ENCODE peak calls at places on chromosomes 1 and 21, in four cellular contexts. R, E, A and G are unnamed samples.

GRCh38 chr21:44261675-44262295 is at the start of gene DNMT3L:
- DNase-seq in E (no peak), A (no peak), R (no peak), G (no peak)

GRCh38 chr21:32411366-32412161 is 942 bp upstream of the EVA1C start:
- DNase-seq in E (peak; percentile 82), A (peak; percentile 64), R (no peak), G (no peak)

GRCh38 chr1:84603941-84604830 is 29.9 kb upstream of the CTBS start:
- DNase-seq in R (no peak), A (peak; percentile 98), E (no peak), G (no peak)

GRCh38 chr1:202143768-202144509 is 598 bp downstream of the ARL8A start:
- DNase-seq in E (peak; percentile 45), A (peak; percentile 21), R (peak; percentile 72), G (peak; percentile 63)

GRCh38 chr1:115705085-115706008 is 63.2 kb downstream of the CASQ2 start:
- DNase-seq in E (no peak), R (no peak), A (peak; percentile 22), G (no peak)

GRCh38 chr1:190154744-190155143 is 322.9 kb downstream of the BRINP3 start:
- DNase-seq in A (no peak), E (no peak), R (no peak), G (no peak)

GRCh38 chr1:40877681-40878080 is 15.5 kb upstream of the CITED4 start:
- DNase-seq in A (peak; percentile 97), E (peak; percentile 27), R (no peak), G (no peak)

GRCh38 chr1:9066945-9067807 is 2.3 kb downstream of the SLC2A5 start:
- DNase-seq in A (peak; percentile 95), E (no peak), R (no peak), G (no peak)

GRCh38 chr1:115980998-115981993 is 5.0 kb downstream of the SLC22A15 start:
- DNase-seq in R (peak; percentile 51), A (peak; percentile 47), E (peak; percentile 18), G (no peak)

GRCh38 chr1:245370905-245371581 is 216.3 kb downstream of the KIF26B start:
- DNase-seq in A (no peak), E (no peak), R (no peak), G (no peak)

GRCh38 chr1:41025979-41026819 is 4.7 kb upstream of the SLFNL1 start:
- DNase-seq in R (no peak), E (no peak), A (no peak), G (no peak)

GRCh38 chr21:35738342-35738961 is 321.9 kb downstream of the SETD4 start:
- DNase-seq in A (peak; percentile 18), R (no peak), E (no peak), G (no peak)

GRCh38 chr1:172753964-172754363 is 95.1 kb downstream of the FASLG start:
- DNase-seq in A (no peak), R (no peak), E (peak; percentile 76), G (no peak)

GRCh38 chr1:157292809-157293564 is 154.8 kb upstream of the ETV3 start:
- DNase-seq in E (no peak), A (no peak), R (no peak), G (no peak)

GRCh38 chr1:53621144-53621543 is 117.8 kb downstream of the GLIS1 start:
- DNase-seq in R (no peak), E (no peak), A (no peak), G (no peak)

GRCh38 chr1:52238887-52239707 is 97.2 kb downstream of the ZFYVE9 start:
- DNase-seq in E (no peak), A (peak; percentile 49), R (no peak), G (no peak)

GRCh38 chr21:32412162-32412997 is at the start of gene EVA1C:
- DNase-seq in A (peak; percentile 56), E (peak; percentile 70), R (no peak), G (no peak)

GRCh38 chr1:31483012-31483946 is 70.3 kb downstream of the SERINC2 start:
- DNase-seq in R (peak; percentile 59), A (peak; percentile 95), E (no peak), G (no peak)

GRCh38 chr1:33292726-33293340 is 28.1 kb downstream of the A3GALT2 start:
- DNase-seq in E (no peak), A (no peak), R (no peak), G (no peak)

GRCh38 chr1:224377676-224378006 is 21.0 kb downstream of the CNIH4 start:
- DNase-seq in A (peak; percentile 48), E (peak; percentile 71), R (peak; percentile 64), G (peak; percentile 16)

GRCh38 chr1:110672753-110673108 is 2.0 kb downstream of the KCNA3 start:
- DNase-seq in A (no peak), E (peak; percentile 26), R (peak; percentile 52), G (peak; percentile 37)

GRCh38 chr1:8402109-8402704 is 84.3 kb downstream of the SLC45A1 start:
- DNase-seq in R (no peak), E (no peak), A (no peak), G (no peak)

GRCh38 chr1:72186733-72187307 is 95.5 kb downstream of the NEGR1 start:
- DNase-seq in E (no peak), A (peak; percentile 37), R (no peak), G (no peak)

GRCh38 chr1:42369471-42369870 is 11.1 kb upstream of the RIMKLA start:
- DNase-seq in E (no peak), R (no peak), A (no peak), G (no peak)

GRCh38 chr1:14598498-14599172 is at the start of gene KAZN:
- DNase-seq in A (no peak), R (no peak), E (no peak), G (no peak)